ENCODE peak calls at places on chromosomes 12 and 14, in eight cellular contexts. R is endothelial cell; J is fibroblast of villous mesenchyme; T is left ventricle myocardium inferior; S is H4; Y is SK-MEL-5; B is stimulated activated CD8-positive, alpha-beta memory T cell treated with anti-CD3 and anti-CD28 coated beads, Interleukin-4, amount 100 ng/mL, for 4 hours; Z is HT1080. P is an unnamed sample.

GRCh38 chr12:124917841-124918621 is 3.6 kb upstream of the UBC start:
- DNase-seq in R (no peak), J (no peak), T (no peak), S (no peak), Y (no peak), B (no peak), Z (no peak), P (no peak)

GRCh38 chr14:72638021-72638420 is 255.9 kb downstream of the DPF3 start:
- DNase-seq in R (no peak), J (peak), T (no peak), S (no peak), Y (no peak), B (no peak), Z (peak), P (no peak)

GRCh38 chr14:78341827-78342389 is 171.7 kb downstream of the NRXN3 start:
- DNase-seq in R (no peak), J (no peak), T (no peak), S (no peak), Y (no peak), B (no peak), Z (no peak), P (no peak)

GRCh38 chr12:54040148-54040494 is 7.3 kb downstream of the HOXC5 start:
- DNase-seq in R (no peak), J (no peak), T (no peak), S (no peak), Y (peak), B (no peak), Z (peak), P (no peak)

GRCh38 chr14:100278702-100279101 is 27.5 kb downstream of the SLC25A29 start:
- DNase-seq in R (no peak), J (peak), T (no peak), S (peak), Y (peak), B (no peak), Z (peak), P (peak)

GRCh38 chr12:85865905-85866304 is 8.2 kb upstream of the NTS start:
- DNase-seq in R (no peak), J (no peak), T (peak), S (no peak), Y (no peak), B (no peak), Z (no peak), P (no peak)

GRCh38 chr14:54438703-54439102 is 2.5 kb downstream of the CNIH1 start:
- DNase-seq in R (no peak), J (no peak), T (no peak), S (no peak), Y (no peak), B (no peak), Z (no peak), P (no peak)

GRCh38 chr14:50399251-50400032 is 2.8 kb upstream of the CDKL1 start:
- DNase-seq in R (no peak), J (peak), T (no peak), S (peak), Y (peak), B (no peak), Z (peak), P (no peak)

GRCh38 chr14:54766276-54767138 is 136.1 kb downstream of the GCH1 start:
- DNase-seq in R (no peak), J (no peak), T (no peak), S (no peak), Y (no peak), B (no peak), Z (no peak), P (no peak)

GRCh38 chr12:52208424-52209165 is 16.8 kb upstream of the KRT80 start:
- DNase-seq in R (no peak), J (no peak), T (no peak), S (no peak), Y (no peak), B (no peak), Z (no peak), P (no peak)

P was measured in foreskin melanocyte.